ENCODE peak calls at places on chromosome 9, in five cellular contexts. N, T, F, R and V are unnamed samples.

GRCh38 chr9:4068914-4069313 is 231.0 kb downstream of the GLIS3 start:
- DNase-seq in T (no peak), N (no peak), R (no peak), F (no peak), V (no peak)

GRCh38 chr9:35705836-35706430 is 16.2 kb upstream of the TPM2 start:
- DNase-seq in R (no peak), T (no peak), N (no peak), F (no peak), V (no peak)

GRCh38 chr9:108897324-108898096 is 35.4 kb downstream of the ACTL7A start:
- DNase-seq in F (no peak), N (no peak), T (no peak), R (no peak), V (no peak)

GRCh38 chr9:136572003-136572595 is 26.3 kb upstream of the NOTCH1 start:
- DNase-seq in F (peak; percentile 94), T (no peak), R (peak; percentile 40), N (no peak), V (no peak)

GRCh38 chr9:128382261-128382660 is 11.1 kb downstream of the URM1 start:
- DNase-seq in N (no peak), R (no peak), T (no peak), F (no peak), V (no peak)

GRCh38 chr9:115849679-115850412 is 303.7 kb upstream of the PAPPA start:
- DNase-seq in N (no peak), T (no peak), R (peak; percentile 21), F (no peak), V (no peak)

GRCh38 chr9:133998915-133999580 is 6.9 kb upstream of the VAV2 start:
- DNase-seq in T (no peak), N (no peak), R (peak; percentile 52), F (no peak), V (no peak)

GRCh38 chr9:125189011-125189360 is 617 bp downstream of the PPP6C start:
- DNase-seq in F (no peak), R (peak; percentile 19), T (peak; percentile 34), N (no peak), V (no peak)

GRCh38 chr9:131965101-131965500 is 114.6 kb downstream of the MED27 start:
- DNase-seq in F (no peak), T (no peak), R (no peak), N (no peak), V (no peak)

GRCh38 chr9:100112677-100113336 is 13.8 kb downstream of the INVS start:
- DNase-seq in T (no peak), R (no peak), N (no peak), F (no peak), V (no peak)

GRCh38 chr9:14277202-14277601 is 36.7 kb downstream of the NFIB start:
- DNase-seq in F (no peak), T (no peak), N (no peak), R (peak; percentile 43), V (no peak)

GRCh38 chr9:1042466-1042865 is 7.7 kb upstream of the DMRT2 start:
- DNase-seq in N (no peak), T (peak; percentile 16), F (peak; percentile 49), R (peak; percentile 33), V (no peak)

GRCh38 chr9:136644593-136645342 is 17.9 kb upstream of the EGFL7 start:
- DNase-seq in F (peak; percentile 85), T (peak; percentile 80), R (peak; percentile 97), N (peak; percentile 74), V (no peak)

GRCh38 chr9:128636024-128636390 is 20.6 kb downstream of the DYNC2I2 start:
- DNase-seq in T (no peak), R (no peak), N (no peak), F (no peak), V (no peak)

GRCh38 chr9:78130004-78130403 is 98.4 kb upstream of the GNAQ start:
- DNase-seq in R (peak; percentile 18), T (no peak), F (no peak), N (no peak), V (no peak)

GRCh38 chr9:27701664-27702063 is 128.4 kb upstream of the C9orf72 start:
- DNase-seq in N (peak; percentile 46), T (no peak), R (no peak), F (no peak), V (peak; percentile 32)

GRCh38 chr9:35342221-35342620 is 147.7 kb upstream of the RUSC2 start:
- DNase-seq in R (peak; percentile 20), N (no peak), T (no peak), F (no peak), V (no peak)

GRCh38 chr9:111852291-111852690 is 44.3 kb upstream of the UGCG start:
- DNase-seq in N (no peak), R (no peak), T (no peak), F (no peak), V (no peak)

GRCh38 chr9:28487561-28487960 is 914.3 kb upstream of the C9orf72 start:
- DNase-seq in T (no peak), N (no peak), R (no peak), F (no peak), V (no peak)

GRCh38 chr9:113504725-113505590 is 41.4 kb downstream of the RGS3 start:
- DNase-seq in R (no peak), F (no peak), T (no peak), N (no peak), V (no peak)

GRCh38 chr9:126528967-126529366 is 84.8 kb upstream of the LMX1B start:
- DNase-seq in R (no peak), F (no peak), T (no peak), N (no peak), V (no peak)

GRCh38 chr9:72856985-72857631 is 95.7 kb downstream of the ALDH1A1 start:
- DNase-seq in F (no peak), T (no peak), N (peak; percentile 12), R (peak; percentile 67), V (peak; percentile 82)

GRCh38 chr9:84953797-84954695 is 284.5 kb downstream of the NTRK2 start:
- DNase-seq in F (peak; percentile 89), N (peak; percentile 33), R (peak; percentile 93), T (peak; percentile 29), V (no peak)

GRCh38 chr9:133788819-133789733 is 50.9 kb upstream of the SARDH start:
- DNase-seq in N (no peak), T (no peak), F (no peak), R (no peak), V (peak; percentile 34)

GRCh38 chr9:131658753-131659129 is 81.1 kb downstream of the RAPGEF1 start:
- DNase-seq in F (no peak), N (no peak), R (no peak), T (no peak), V (no peak)

GRCh38 chr9:133210202-133210532 is 1.1 kb upstream of the OBP2B start:
- DNase-seq in N (no peak), T (no peak), R (no peak), F (no peak), V (no peak)

GRCh38 chr9:131121346-131121745 is 4.0 kb upstream of the NUP214 start:
- DNase-seq in F (no peak), N (no peak), T (no peak), R (no peak), V (no peak)

GRCh38 chr9:136761545-136761981 is 2.8 kb downstream of the LCN15 start:
- DNase-seq in N (no peak), T (no peak), F (no peak), R (no peak), V (no peak)

GRCh38 chr9:19988281-19988680 is 199.4 kb upstream of the SLC24A2 start:
- DNase-seq in F (no peak), R (no peak), N (no peak), T (no peak), V (no peak)

GRCh38 chr9:137487454-137488329 is 28.6 kb upstream of the NSMF start:
- DNase-seq in R (no peak), F (peak; percentile 46), N (no peak), T (no peak), V (no peak)

GRCh38 chr9:37465249-37466036 is at the start of gene ZBTB5:
- DNase-seq in R (peak; percentile 97), N (peak; percentile 98), F (peak; percentile 99), T (peak; percentile 99), V (peak; percentile 99)

GRCh38 chr9:38022995-38023394 is 46.0 kb downstream of the SHB start:
- DNase-seq in T (no peak), R (no peak), N (no peak), F (no peak), V (no peak)

GRCh38 chr9:108953983-108954574 is 19.9 kb downstream of the ABITRAM start:
- DNase-seq in F (no peak), T (no peak), N (no peak), R (peak; percentile 53), V (no peak)

GRCh38 chr9:17574342-17574741 is 4.5 kb upstream of the SH3GL2 start:
- DNase-seq in F (no peak), N (no peak), R (no peak), T (no peak), V (no peak)